ENCODE peak calls at places on chromosomes 13 and 19, in eight cellular contexts. Q is IMR-90, Y is esophagus squamous epithelium, P is heart left ventricle, F is stomach, J is ovary, B is gastrocnemius medialis, M is body of pancreas. K is an unnamed sample. For H3K27me3, the result is how much of the 10 kb centered on the place peaks cover.

GRCh38 chr19:6536138-6536671 is 5.4 kb downstream of the TNFSF9 start:
- DNase-seq in Q (no peak), Y (peak), P (no peak), F (peak), J (no peak), B (no peak), M (peak), K (no peak)

GRCh38 chr13:94682229-94682628 is 30.1 kb downstream of the SOX21 start:
- DNase-seq in Q (no peak), Y (no peak), P (no peak), F (no peak), J (no peak), B (no peak), M (no peak), K (no peak)

GRCh38 chr13:73521970-73522549 is 463.3 kb downstream of the KLF5 start:
- DNase-seq in Q (peak), Y (no peak), P (no peak), F (no peak), J (no peak), B (no peak), M (no peak), K (no peak)

GRCh38 chr19:32519023-32519422 is 62.0 kb upstream of the PDCD5 start:
- DNase-seq in Q (no peak), Y (no peak), P (no peak), F (no peak), J (no peak), B (no peak), M (no peak), K (no peak)

GRCh38 chr19:4657262-4657661 is 12.9 kb downstream of the MYDGF start:
- DNase-seq in Q (no peak), Y (no peak), P (no peak), F (no peak), J (no peak), B (no peak), M (no peak), K (no peak)

GRCh38 chr13:83780201-83780600 is 102.1 kb downstream of the SLITRK1 start:
- DNase-seq in Q (peak), Y (no peak), P (no peak), F (no peak), J (no peak), B (no peak), M (peak), K (no peak)

GRCh38 chr13:40103864-40104263 is 448.4 kb downstream of the COG6 start:
- DNase-seq in Q (no peak), Y (no peak), P (no peak), F (no peak), J (no peak), B (no peak), M (no peak), K (no peak)

GRCh38 chr13:105410602-105411001 is 1124.9 kb downstream of the EFNB2 start:
- DNase-seq in Q (peak), Y (no peak), P (peak), F (peak), J (peak), B (no peak), M (peak), K (no peak)

GRCh38 chr19:34502582-34503545 is 21.3 kb downstream of the WTIP start:
- DNase-seq in Q (peak), Y (no peak), P (no peak), F (peak), J (peak), B (no peak), M (no peak), K (peak)

GRCh38 chr19:49857834-49858590 is 7.1 kb downstream of the PTOV1 start:
- DNase-seq in Q (no peak), Y (no peak), P (no peak), F (no peak), J (peak), B (no peak), M (no peak), K (no peak)

GRCh38 chr19:16263115-16263839 is 61.3 kb upstream of the KLF2 start:
- DNase-seq in Q (no peak), Y (no peak), P (peak), F (no peak), J (no peak), B (no peak), M (no peak), K (no peak)

GRCh38 chr13:100389617-100390016 is 199.0 kb downstream of the GGACT start:
- DNase-seq in Q (no peak), Y (no peak), P (no peak), F (no peak), J (no peak), B (no peak), M (no peak), K (no peak)

GRCh38 chr19:34265221-34265650 is 10.9 kb downstream of the GARRE1 start:
- DNase-seq in Q (no peak), Y (no peak), P (no peak), F (no peak), J (no peak), B (no peak), M (peak), K (no peak)

GRCh38 chr13:96780105-96780504 is 214.2 kb downstream of the OXGR1 start:
- DNase-seq in Q (no peak), Y (no peak), P (no peak), F (no peak), J (no peak), B (no peak), M (no peak), K (no peak)

GRCh38 chr19:46890423-46891170 is 29.8 kb downstream of the ARHGAP35 start:
- DNase-seq in Q (peak), Y (no peak), P (no peak), F (no peak), J (no peak), B (no peak), M (peak), K (no peak)

GRCh38 chr19:36128392-36128736 is 11.5 kb upstream of the CAPNS1 start:
- DNase-seq in Q (no peak), Y (no peak), P (no peak), F (no peak), J (no peak), B (no peak), M (no peak), K (no peak)

GRCh38 chr19:42132030-42132628 is at the start of gene POU2F2:
- DNase-seq in Q (no peak), Y (no peak), P (peak), F (peak), J (no peak), B (no peak), M (no peak), K (no peak)

GRCh38 chr13:100208002-100208401 is 119.1 kb downstream of the PCCA start:
- DNase-seq in Q (peak), Y (no peak), P (no peak), F (no peak), J (no peak), B (no peak), M (no peak), K (no peak)

GRCh38 chr19:38060346-38060745 is 153.3 kb downstream of the SIPA1L3 start:
- DNase-seq in Q (no peak), Y (no peak), P (no peak), F (no peak), J (no peak), B (no peak), M (peak), K (no peak)

GRCh38 chr13:71867101-71867814 is at the start of gene DACH1:
- DNase-seq in Q (peak), Y (peak), P (peak), F (peak), J (peak), B (no peak), M (peak), K (no peak)

GRCh38 chr19:33177417-33177976 is 16.6 kb upstream of the LRP3 start:
- DNase-seq in Q (no peak), Y (peak), P (no peak), F (no peak), J (no peak), B (no peak), M (no peak), K (no peak)

GRCh38 chr13:50275392-50276063 is 260.3 kb downstream of the KCNRG start:
- DNase-seq in Q (no peak), Y (no peak), P (no peak), F (no peak), J (no peak), B (no peak), M (no peak), K (no peak)

GRCh38 chr19:23481043-23481442 is 85.8 kb upstream of the ZNF91 start:
- DNase-seq in Q (no peak), Y (no peak), P (no peak), F (no peak), J (no peak), B (no peak), M (no peak), K (no peak)

GRCh38 chr19:45768644-45769053 is 403 bp downstream of the SIX5 start:
- DNase-seq in Q (peak), Y (no peak), P (peak), F (peak), J (peak), B (no peak), M (peak), K (no peak)

GRCh38 chr19:13150187-13150918 is at the start of the genes IER2 and STX10:
- DNase-seq in Q (peak), Y (peak), P (peak), F (peak), J (peak), B (peak), M (peak), K (no peak)

GRCh38 chr19:35868172-35868822 is at the start of gene APLP1:
- DNase-seq in Q (no peak), Y (no peak), P (peak), F (peak), J (peak), B (no peak), M (peak), K (no peak)

GRCh38 chr13:43799191-43799590 is 12.4 kb upstream of the ENOX1 start:
- DNase-seq in Q (peak), Y (no peak), P (no peak), F (no peak), J (no peak), B (no peak), M (no peak), K (no peak)

GRCh38 chr19:54011507-54012211 is 20.2 kb downstream of the CACNG6 start:
- DNase-seq in Q (no peak), Y (no peak), P (no peak), F (no peak), J (no peak), B (no peak), M (no peak), K (no peak)

GRCh38 chr19:35462476-35462953 is 14.5 kb downstream of the FFAR2 start:
- DNase-seq in Q (no peak), Y (no peak), P (no peak), F (no peak), J (no peak), B (no peak), M (no peak), K (no peak)

GRCh38 chr19:46975011-46975917 is 44.4 kb upstream of the NPAS1 start:
- DNase-seq in Q (no peak), Y (no peak), P (no peak), F (no peak), J (no peak), B (no peak), M (no peak), K (no peak)

GRCh38 chr19:8126008-8126407 is 23.4 kb downstream of the FBN3 start:
- DNase-seq in Q (no peak), Y (no peak), P (no peak), F (no peak), J (no peak), B (no peak), M (no peak), K (no peak)

GRCh38 chr19:8129061-8129460 is 20.3 kb downstream of the FBN3 start:
- DNase-seq in Q (no peak), Y (no peak), P (no peak), F (no peak), J (no peak), B (no peak), M (no peak), K (no peak)

GRCh38 chr19:8127311-8127710 is 22.1 kb downstream of the FBN3 start:
- DNase-seq in Q (no peak), Y (no peak), P (no peak), F (no peak), J (no peak), B (no peak), M (no peak), K (no peak)

GRCh38 chr19:8128551-8128950 is 20.8 kb downstream of the FBN3 start:
- DNase-seq in Q (no peak), Y (no peak), P (no peak), F (no peak), J (no peak), B (no peak), M (no peak), K (no peak)

DNA sequence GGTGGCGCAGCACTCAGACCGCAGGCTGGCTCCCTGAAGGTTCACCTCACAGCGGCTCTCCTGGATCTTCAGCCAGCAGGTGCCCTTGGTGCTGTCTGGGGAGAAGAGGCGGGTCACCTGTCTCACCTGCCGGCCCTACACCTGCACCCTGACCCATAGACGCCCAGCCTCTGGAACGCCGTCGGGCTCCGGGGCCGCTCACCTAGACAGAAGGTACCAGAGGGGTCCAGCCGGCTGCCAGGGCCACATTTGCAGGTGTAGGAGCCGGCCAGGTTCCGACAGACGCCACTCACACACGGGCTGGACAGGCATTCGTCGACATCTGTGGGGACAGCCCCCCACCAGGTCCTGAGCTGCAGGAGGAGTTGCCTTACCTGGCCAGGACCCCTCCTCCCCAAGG is 22.9 kb downstream of the FBN3 start:
- DNase-seq in Q (no peak), Y (no peak), P (no peak), F (no peak), J (no peak), B (no peak), M (no peak), K (no peak)
- TF ChIP-seq POLR2A in Q (no peak), Y (no peak), P (no peak), F (no peak), J (no peak), B (no peak), M (no peak), K (no peak)

GRCh38 chr13:110298566-110299321 is 8.2 kb downstream of the COL4A1 start:
- DNase-seq in Q (no peak), Y (no peak), P (peak), F (no peak), J (peak), B (no peak), M (no peak), K (peak)

GRCh38 chr13:110298221-110298565 is 8.8 kb downstream of the COL4A1 start:
- DNase-seq in Q (no peak), Y (no peak), P (no peak), F (no peak), J (no peak), B (no peak), M (no peak), K (no peak)

GRCh38 chr13:110297011-110297410 is 9.9 kb downstream of the COL4A1 start:
- DNase-seq in Q (no peak), Y (no peak), P (no peak), F (no peak), J (no peak), B (no peak), M (no peak), K (peak)

GRCh38 chr13:110300090-110300815 is 6.7 kb downstream of the COL4A1 start:
- DNase-seq in Q (peak), Y (no peak), P (no peak), F (no peak), J (no peak), B (no peak), M (no peak), K (peak)

DNA sequence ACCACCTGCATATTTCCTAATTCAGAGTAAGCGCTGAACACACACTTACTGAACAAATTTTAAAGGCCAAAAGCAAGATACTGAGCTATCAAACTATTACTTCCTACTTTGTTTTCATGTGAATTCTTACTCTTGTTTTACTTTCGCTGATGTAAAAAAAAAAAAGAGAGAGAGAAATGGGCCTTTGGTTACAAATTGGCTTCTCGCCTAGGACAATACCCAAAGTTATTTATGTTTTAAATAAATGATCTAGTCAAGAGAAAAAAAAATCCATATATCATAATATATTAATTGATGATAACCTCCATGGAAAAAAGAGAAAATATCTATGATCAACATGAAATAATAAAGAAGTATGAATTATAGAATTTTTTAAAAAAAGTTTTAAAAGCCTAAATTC is 9.2 kb downstream of the COL4A1 start:
- DNase-seq in Q (no peak), Y (no peak), P (no peak), F (no peak), J (no peak), B (no peak), M (no peak), K (no peak)
- H3K27me3 ChIP-seq in Q (under half), Y (under half), P (under half), F (under half), J (under half), B (under half), M (under half), K (under half)

DNA sequence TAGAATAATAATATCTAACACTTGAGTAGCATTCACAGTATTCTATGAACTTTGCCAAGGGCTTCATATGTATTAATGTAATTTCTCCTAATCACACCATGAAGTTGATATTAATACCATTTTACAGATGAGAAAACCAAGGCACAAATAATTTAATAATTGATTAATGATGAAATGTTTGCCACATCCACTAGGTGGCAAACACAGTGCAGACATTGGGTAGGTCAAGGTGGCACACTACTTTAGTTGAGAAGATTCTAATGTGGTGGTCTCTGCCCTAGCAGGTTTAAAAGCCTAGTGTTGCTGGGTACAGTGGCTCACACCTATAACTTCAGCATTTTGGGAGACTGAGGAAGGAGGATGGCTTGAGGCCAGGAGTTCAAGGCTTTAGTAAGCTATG is 412.4 kb downstream of the SUCLA2 start:
- DNase-seq in Q (no peak), Y (no peak), P (no peak), F (no peak), J (no peak), B (no peak), M (no peak), K (no peak)
- TF ChIP-seq CTCF in Q (no peak), Y (no peak), P (no peak), F (no peak), J (no peak), B (no peak), M (no peak), K (no peak)

DNA sequence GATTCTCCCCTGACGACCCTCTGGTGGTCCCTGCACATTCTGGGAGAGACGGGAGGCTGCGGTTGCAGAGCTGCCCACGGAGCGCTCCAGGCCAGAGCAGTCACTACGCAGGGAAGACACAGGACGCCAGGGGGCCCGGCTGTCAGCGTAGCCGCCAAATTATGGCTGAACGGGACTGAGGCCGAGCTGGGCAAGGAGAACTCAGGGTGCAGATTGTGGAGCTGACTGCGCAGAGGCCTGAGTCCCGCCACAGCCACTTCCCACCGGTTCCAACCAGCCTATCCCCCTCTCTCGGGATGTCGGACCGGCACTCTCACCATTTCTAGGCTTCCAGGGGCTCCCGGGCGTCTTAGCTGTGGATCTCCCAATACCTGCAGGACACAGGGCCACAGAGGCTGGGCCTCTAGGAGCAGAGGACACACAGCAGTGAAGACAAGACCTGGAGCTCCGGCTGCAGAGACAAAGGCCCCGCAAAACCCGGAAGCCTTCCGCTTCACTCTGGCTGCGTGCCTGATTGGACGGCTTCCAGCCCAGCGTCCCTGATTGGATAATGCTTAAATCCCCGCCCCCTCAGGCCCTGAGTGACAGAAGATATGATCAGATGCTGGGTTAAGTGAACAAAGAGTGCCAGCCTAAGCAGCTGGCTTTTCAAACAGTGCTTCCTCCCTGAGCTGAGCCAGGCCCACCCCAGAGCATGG is at the start of gene ZNF737:
- DNase-seq in Q (peak), Y (peak), P (peak), F (peak), J (peak), B (peak), M (peak), K (no peak)
- TF ChIP-seq POLR2A in Q (no peak), Y (peak), P (no peak), F (no peak), J (peak), B (peak), M (peak), K (peak)

GRCh38 chr13:112194167-112194530 is 127.2 kb downstream of the SOX1 start:
- DNase-seq in Q (no peak), Y (no peak), P (no peak), F (no peak), J (no peak), B (no peak), M (no peak), K (no peak)

GRCh38 chr13:112198611-112199010 is 131.7 kb downstream of the SOX1 start:
- DNase-seq in Q (no peak), Y (no peak), P (no peak), F (no peak), J (no peak), B (no peak), M (no peak), K (no peak)

GRCh38 chr13:112194579-112194978 is 127.6 kb downstream of the SOX1 start:
- DNase-seq in Q (no peak), Y (no peak), P (no peak), F (no peak), J (no peak), B (no peak), M (no peak), K (no peak)

GRCh38 chr13:112188298-112188610 is 121.3 kb downstream of the SOX1 start:
- DNase-seq in Q (no peak), Y (no peak), P (no peak), F (no peak), J (no peak), B (no peak), M (no peak), K (no peak)

GRCh38 chr13:112193463-112194166 is 126.7 kb downstream of the SOX1 start:
- DNase-seq in Q (no peak), Y (no peak), P (no peak), F (no peak), J (no peak), B (no peak), M (no peak), K (no peak)
- H3K27me3 ChIP-seq in Q (under half), Y (under half), P (under half), F (under half), J (under half), B (under half), M (under half), K (under half)

GRCh38 chr13:32993109-32993508 is 23.1 kb upstream of the KL start:
- DNase-seq in Q (no peak), Y (no peak), P (no peak), F (no peak), J (no peak), B (no peak), M (no peak), K (no peak)
- TF ChIP-seq CTCF in Q (no peak), Y (no peak), P (no peak), F (no peak), J (no peak), B (no peak), M (no peak), K (no peak)